ENCODE peak calls at places on chromosomes 13 and 19, in ten cellular contexts. B, S, K, A, N, W, L, E, O and F are unnamed samples.

GRCh38 chr13:36778083-36778671 is 40.8 kb upstream of the RFXAP start:
- DNase-seq in B (no peak), S (no peak), K (no peak), A (no peak), N (no peak), W (no peak), L (no peak), E (no peak), O (no peak), F (no peak)

GRCh38 chr19:38173324-38174041 is 50.5 kb downstream of the DPF1 start:
- DNase-seq in B (no peak), S (peak; percentile 67), K (no peak), A (no peak), N (peak; percentile 81), W (peak; percentile 88), L (no peak), E (peak; percentile 84), O (no peak), F (peak; percentile 95)

GRCh38 chr19:33374406-33374703 is 846 bp downstream of the CEBPG start:
- DNase-seq in B (no peak), S (no peak), K (peak; percentile 42), A (no peak), N (peak; percentile 62), W (no peak), L (no peak), E (no peak), O (no peak), F (no peak)

GRCh38 chr13:106473174-106473573 is 62.3 kb downstream of the EFNB2 start:
- DNase-seq in B (no peak), S (no peak), K (no peak), A (no peak), N (no peak), W (no peak), L (no peak), E (no peak), O (no peak), F (no peak)

GRCh38 chr19:43467730-43468129 is 2.3 kb upstream of the LYPD3 start:
- DNase-seq in B (no peak), S (no peak), K (no peak), A (no peak), N (no peak), W (no peak), L (no peak), E (no peak), O (no peak), F (no peak)

GRCh38 chr13:33017410-33017929 is 1.2 kb downstream of the KL start:
- DNase-seq in B (no peak), S (no peak), K (peak; percentile 39), A (peak; percentile 84), N (peak; percentile 70), W (peak; percentile 46), L (no peak), E (no peak), O (no peak), F (peak; percentile 75)

GRCh38 chr13:114080739-114081561 is 51.5 kb downstream of the RASA3 start:
- DNase-seq in B (no peak), S (no peak), K (no peak), A (peak; percentile 54), N (peak; percentile 59), W (no peak), L (peak; percentile 61), E (no peak), O (no peak), F (peak; percentile 55)

GRCh38 chr13:59696229-59696628 is 467.5 kb downstream of the DIAPH3 start:
- DNase-seq in B (no peak), S (no peak), K (no peak), A (no peak), N (no peak), W (no peak), L (no peak), E (no peak), O (no peak), F (no peak)

GRCh38 chr13:51552027-51552426 is 32.2 kb upstream of the WDFY2 start:
- DNase-seq in B (no peak), S (no peak), K (no peak), A (no peak), N (no peak), W (no peak), L (no peak), E (no peak), O (no peak), F (no peak)

GRCh38 chr19:3543150-3544053 is 4.4 kb downstream of the TEKTIP1 start:
- DNase-seq in B (no peak), S (no peak), K (no peak), A (peak; percentile 67), N (no peak), W (no peak), L (no peak), E (no peak), O (no peak), F (no peak)

GRCh38 chr19:39936020-39936419 is 1.6 kb upstream of the FCGBP start:
- DNase-seq in B (no peak), S (no peak), K (no peak), A (no peak), N (no peak), W (no peak), L (no peak), E (no peak), O (no peak), F (no peak)

GRCh38 chr19:23851966-23852365 is 62.7 kb upstream of the ZNF726 start:
- DNase-seq in B (no peak), S (no peak), K (no peak), A (no peak), N (no peak), W (no peak), L (no peak), E (no peak), O (no peak), F (no peak)

GRCh38 chr19:4694211-4694987 is 24.3 kb upstream of the MYDGF start:
- DNase-seq in B (no peak), S (no peak), K (no peak), A (peak; percentile 88), N (peak; percentile 91), W (peak; percentile 96), L (no peak), E (no peak), O (peak; percentile 93), F (no peak)
- H3K4me1 ChIP-seq in B (no peaks in the 10 kb centered on the region), S (no peaks in the 10 kb centered on the region), K (no peaks in the 10 kb centered on the region), A (no peaks in the 10 kb centered on the region), N (peaks cover 55% of the 10 kb centered on the region), W (peaks cover 57% of the 10 kb centered on the region), L (no peaks in the 10 kb centered on the region), E (peaks cover 11% of the 10 kb centered on the region), O (peaks cover 8% of the 10 kb centered on the region), F (no peaks in the 10 kb centered on the region)

GRCh38 chr13:110138009-110138699 is 168.8 kb downstream of the COL4A1 start:
- DNase-seq in B (peak; percentile 39), S (peak; percentile 52), K (peak; percentile 62), A (peak; percentile 86), N (no peak), W (peak; percentile 75), L (peak; percentile 86), E (peak; percentile 90), O (peak; percentile 36), F (peak; percentile 94)
- H3K4me3 ChIP-seq in B (peak overlapping the region; percentile 44), S (peak overlapping the region; percentile 73), K (peak overlapping the region; percentile 59), A (peak overlapping the region; percentile 58), N (peak overlapping the region; percentile 68), W (peak overlapping the region; percentile 53), L (peak overlapping the region; percentile 69), E (peak overlapping the region; percentile 49), O (peak overlapping the region; percentile 58), F (peak overlapping the region; percentile 70)

DNA sequence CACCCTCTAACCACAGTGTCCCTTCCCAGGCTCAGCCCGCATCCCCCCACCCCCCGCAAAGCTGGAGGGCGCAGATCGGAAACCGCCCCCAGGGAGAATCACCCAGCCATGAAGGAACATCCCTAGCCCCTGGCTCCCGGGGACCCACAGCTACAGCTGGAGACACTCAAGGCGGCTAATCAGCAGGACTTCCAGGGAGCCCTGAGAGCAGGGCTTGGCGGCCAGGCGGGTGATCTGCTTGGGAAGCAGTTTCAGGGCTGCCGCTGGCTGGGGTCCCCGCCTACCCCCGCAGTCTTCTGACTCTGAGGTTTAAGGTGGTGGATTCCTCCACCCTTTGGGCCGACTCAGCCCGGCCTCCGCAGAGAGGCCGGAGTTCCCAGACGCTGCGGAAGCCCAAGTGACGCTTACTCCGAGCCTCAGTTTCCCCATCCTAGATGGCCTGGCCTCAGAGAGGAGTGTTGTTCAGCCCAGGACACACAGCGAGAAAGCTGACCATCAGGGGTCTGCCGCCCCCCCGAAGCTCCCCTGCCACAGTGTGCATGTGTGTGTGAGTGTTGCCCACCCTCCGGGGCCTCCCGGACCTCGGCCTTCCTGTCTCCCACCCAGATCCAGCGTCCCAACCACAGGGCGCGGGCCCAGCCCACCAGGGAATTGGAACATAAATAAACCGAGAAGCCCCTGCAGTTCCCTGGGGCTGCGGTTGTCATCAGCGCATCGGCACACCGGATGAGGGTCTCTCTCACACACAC is 9.8 kb downstream of the FUT6 start:
- DNase-seq in B (no peak), S (no peak), K (no peak), A (no peak), N (no peak), W (no peak), L (no peak), E (no peak), O (no peak), F (no peak)
- H3K27me3 ChIP-seq in B (no peaks in the 10 kb centered on the region), S (peaks cover 3% of the 10 kb centered on the region), K (no peaks in the 10 kb centered on the region), A (no peaks in the 10 kb centered on the region), N (peaks cover 5% of the 10 kb centered on the region), W (peaks cover 65% of the 10 kb centered on the region), L (peaks cover 18% of the 10 kb centered on the region), E (peaks cover 45% of the 10 kb centered on the region), O (no peaks in the 10 kb centered on the region), F (peaks cover 10% of the 10 kb centered on the region)

GRCh38 chr19:11261902-11262839 is at the start of gene DOCK6:
- DNase-seq in B (no peak), S (no peak), K (peak; percentile 49), A (peak; percentile 70), N (no peak), W (no peak), L (peak; percentile 76), E (peak; percentile 80), O (no peak), F (no peak)

GRCh38 chr19:11264452-11265176 is 2.3 kb upstream of the DOCK6 start:
- DNase-seq in B (no peak), S (no peak), K (no peak), A (peak; percentile 74), N (peak; percentile 70), W (no peak), L (peak; percentile 93), E (no peak), O (no peak), F (no peak)

GRCh38 chr19:11265177-11265784 is 3.0 kb upstream of the DOCK6 start:
- DNase-seq in B (no peak), S (no peak), K (no peak), A (no peak), N (no peak), W (no peak), L (no peak), E (no peak), O (no peak), F (no peak)

GRCh38 chr19:11265785-11266236 is 3.5 kb upstream of the DOCK6 start:
- DNase-seq in B (no peak), S (no peak), K (no peak), A (no peak), N (no peak), W (no peak), L (no peak), E (no peak), O (peak; percentile 56), F (no peak)

DNA sequence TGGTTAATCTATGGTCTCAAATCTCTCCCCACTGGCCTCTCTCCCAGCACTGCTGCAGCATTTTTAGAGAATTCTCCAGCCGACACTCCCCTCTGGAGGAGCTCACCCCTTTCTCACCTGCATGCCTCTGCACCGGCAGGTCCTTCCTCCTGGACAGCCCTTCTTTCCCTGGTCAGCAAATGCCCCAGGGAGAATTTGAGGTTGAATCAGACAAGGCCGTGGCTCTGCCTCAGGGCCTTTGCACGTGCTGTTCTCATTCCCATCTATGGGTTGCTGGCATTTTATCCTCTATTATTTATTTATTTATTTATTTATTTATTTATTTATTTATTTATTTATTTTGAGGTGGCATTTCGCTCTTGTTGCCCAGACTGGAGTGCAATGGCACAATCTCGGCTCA is 1.4 kb upstream of the DOCK6 start:
- DNase-seq in B (no peak), S (no peak), K (no peak), A (no peak), N (no peak), W (no peak), L (no peak), E (no peak), O (no peak), F (no peak)
- H3K4me1 ChIP-seq in B (peaks cover 9% of the 10 kb centered on the region), S (peaks cover 2% of the 10 kb centered on the region), K (no peaks in the 10 kb centered on the region), A (peaks cover 22% of the 10 kb centered on the region), N (peaks cover 39% of the 10 kb centered on the region), W (no peaks in the 10 kb centered on the region), L (peaks cover 25% of the 10 kb centered on the region), E (peaks cover 45% of the 10 kb centered on the region), O (peaks cover 18% of the 10 kb centered on the region), F (peaks cover 4% of the 10 kb centered on the region)